ENCODE peak calls at places on chromosomes 4 and X, in five cellular contexts. One of them, this sample, is unnamed.

GRCh38 chr4:52263612-52264011 is 212.5 kb downstream of the SPATA18 start:
- DNase-seq in glutamatergic neuron: no peak
- DNase-seq in stimulated activated CD8-positive, alpha-beta memory T cell treated with anti-CD3 and anti-CD28 coated beads, Interleukin-4, amount 100 ng/mL, for 4 hours: no peak
- DNase-seq in kidney epithelial cell: no peak
- DNase-seq in upper lobe of left lung: no peak
- DNase-seq in this sample: no peak

GRCh38 chr4:92461732-92462131 is 158.0 kb downstream of the GRID2 start:
- DNase-seq in glutamatergic neuron: no peak
- DNase-seq in stimulated activated CD8-positive, alpha-beta memory T cell treated with anti-CD3 and anti-CD28 coated beads, Interleukin-4, amount 100 ng/mL, for 4 hours: no peak
- DNase-seq in kidney epithelial cell: no peak
- DNase-seq in upper lobe of left lung: no peak
- DNase-seq in this sample: no peak

GRCh38 chr4:87657525-87657924 is 7.4 kb downstream of the DMP1 start:
- DNase-seq in stimulated activated CD8-positive, alpha-beta memory T cell treated with anti-CD3 and anti-CD28 coated beads, Interleukin-4, amount 100 ng/mL, for 4 hours: no peak
- DNase-seq in upper lobe of left lung: no peak
- DNase-seq in kidney epithelial cell: peak
- DNase-seq in glutamatergic neuron: no peak
- DNase-seq in this sample: no peak

GRCh38 chrX:69152398-69152797 is 12.9 kb downstream of the PJA1 start:
- DNase-seq in glutamatergic neuron: no peak
- DNase-seq in kidney epithelial cell: no peak
- DNase-seq in upper lobe of left lung: peak
- DNase-seq in stimulated activated CD8-positive, alpha-beta memory T cell treated with anti-CD3 and anti-CD28 coated beads, Interleukin-4, amount 100 ng/mL, for 4 hours: no peak
- DNase-seq in this sample: no peak

GRCh38 chrX:78945186-78945912 is at the start of gene P2RY10:
- DNase-seq in upper lobe of left lung: no peak
- DNase-seq in stimulated activated CD8-positive, alpha-beta memory T cell treated with anti-CD3 and anti-CD28 coated beads, Interleukin-4, amount 100 ng/mL, for 4 hours: no peak
- DNase-seq in kidney epithelial cell: no peak
- DNase-seq in glutamatergic neuron: no peak
- DNase-seq in this sample: no peak

GRCh38 chr4:71186566-71187398 is 152.0 kb upstream of the SLC4A4 start:
- DNase-seq in upper lobe of left lung: peak
- DNase-seq in stimulated activated CD8-positive, alpha-beta memory T cell treated with anti-CD3 and anti-CD28 coated beads, Interleukin-4, amount 100 ng/mL, for 4 hours: no peak
- DNase-seq in kidney epithelial cell: no peak
- DNase-seq in glutamatergic neuron: peak
- DNase-seq in this sample: peak

GRCh38 chr4:7287274-7287917 is 95.1 kb downstream of the SORCS2 start:
- DNase-seq in upper lobe of left lung: no peak
- DNase-seq in kidney epithelial cell: no peak
- DNase-seq in stimulated activated CD8-positive, alpha-beta memory T cell treated with anti-CD3 and anti-CD28 coated beads, Interleukin-4, amount 100 ng/mL, for 4 hours: no peak
- DNase-seq in glutamatergic neuron: no peak
- DNase-seq in this sample: no peak

GRCh38 chr4:628821-629635 is 3.7 kb downstream of the PDE6B start:
- DNase-seq in kidney epithelial cell: no peak
- DNase-seq in stimulated activated CD8-positive, alpha-beta memory T cell treated with anti-CD3 and anti-CD28 coated beads, Interleukin-4, amount 100 ng/mL, for 4 hours: no peak
- DNase-seq in upper lobe of left lung: peak
- DNase-seq in glutamatergic neuron: no peak
- DNase-seq in this sample: no peak

GRCh38 chr4:147546341-147546740 is 65.4 kb downstream of the EDNRA start:
- DNase-seq in glutamatergic neuron: no peak
- DNase-seq in upper lobe of left lung: no peak
- DNase-seq in kidney epithelial cell: peak
- DNase-seq in stimulated activated CD8-positive, alpha-beta memory T cell treated with anti-CD3 and anti-CD28 coated beads, Interleukin-4, amount 100 ng/mL, for 4 hours: no peak
- DNase-seq in this sample: no peak

GRCh38 chr4:188008377-188008776 is 12.8 kb downstream of the ZFP42 start:
- DNase-seq in upper lobe of left lung: no peak
- DNase-seq in glutamatergic neuron: no peak
- DNase-seq in stimulated activated CD8-positive, alpha-beta memory T cell treated with anti-CD3 and anti-CD28 coated beads, Interleukin-4, amount 100 ng/mL, for 4 hours: no peak
- DNase-seq in kidney epithelial cell: peak
- DNase-seq in this sample: no peak